ENCODE peak calls at places on chromosomes 2 and 18, in six cellular contexts. One of them, this sample, is unnamed.

GRCh38 chr2:105571445-105571987 is 172.7 kb upstream of the FHL2 start:
- ATAC-seq in HepG2: no peak
- ATAC-seq in A549: no peak
- ATAC-seq in upper lobe of left lung: no peak
- ATAC-seq in GM12878: peak; percentile 63
- ATAC-seq in K562: no peak
- ATAC-seq in this sample: peak; percentile 18

GRCh38 chr2:235804676-235805075 is 310.8 kb downstream of the AGAP1 start:
- ATAC-seq in HepG2: no peak
- ATAC-seq in A549: no peak
- ATAC-seq in upper lobe of left lung: no peak
- ATAC-seq in GM12878: no peak
- ATAC-seq in K562: no peak
- ATAC-seq in this sample: no peak

GRCh38 chr2:170235860-170236638 is 58.1 kb downstream of the MYO3B start:
- ATAC-seq in HepG2: peak; percentile 73
- ATAC-seq in A549: peak; percentile 57
- ATAC-seq in upper lobe of left lung: peak; percentile 46
- ATAC-seq in GM12878: peak; percentile 88
- ATAC-seq in K562: peak; percentile 89
- ATAC-seq in this sample: peak; percentile 50

GRCh38 chr2:166972002-166972401 is 83.7 kb downstream of the XIRP2 start:
- ATAC-seq in HepG2: no peak
- ATAC-seq in A549: no peak
- ATAC-seq in upper lobe of left lung: no peak
- ATAC-seq in GM12878: no peak
- ATAC-seq in K562: no peak
- ATAC-seq in this sample: no peak

GRCh38 chr2:217105733-217106649 is 246.1 kb upstream of the TNP1 start:
- ATAC-seq in HepG2: no peak
- ATAC-seq in A549: peak; percentile 93
- ATAC-seq in upper lobe of left lung: peak; percentile 45
- ATAC-seq in GM12878: no peak
- ATAC-seq in K562: peak; percentile 31
- ATAC-seq in this sample: peak; percentile 39

GRCh38 chr18:77815666-77816338 is 566.2 kb downstream of the GALR1 start:
- ATAC-seq in HepG2: no peak
- ATAC-seq in A549: no peak
- ATAC-seq in upper lobe of left lung: no peak
- ATAC-seq in GM12878: no peak
- ATAC-seq in K562: no peak
- ATAC-seq in this sample: no peak

GRCh38 chr2:204321910-204322765 is 223.1 kb upstream of the PARD3B start:
- ATAC-seq in HepG2: no peak
- ATAC-seq in A549: no peak
- ATAC-seq in upper lobe of left lung: no peak
- ATAC-seq in GM12878: no peak
- ATAC-seq in K562: no peak
- ATAC-seq in this sample: peak; percentile 70

GRCh38 chr2:7116516-7116915 is 199.3 kb downstream of the RNF144A start:
- ATAC-seq in HepG2: no peak
- ATAC-seq in A549: no peak
- ATAC-seq in upper lobe of left lung: no peak
- ATAC-seq in GM12878: no peak
- ATAC-seq in K562: no peak
- ATAC-seq in this sample: no peak

GRCh38 chr2:17539596-17539992 is 902 bp upstream of the VSNL1 start:
- ATAC-seq in HepG2: peak; percentile 42
- ATAC-seq in A549: no peak
- ATAC-seq in upper lobe of left lung: peak; percentile 11
- ATAC-seq in GM12878: no peak
- ATAC-seq in K562: no peak
- ATAC-seq in this sample: no peak

GRCh38 chr2:61421611-61422010 is 49.3 kb downstream of the USP34 start:
- ATAC-seq in HepG2: no peak
- ATAC-seq in A549: no peak
- ATAC-seq in upper lobe of left lung: no peak
- ATAC-seq in GM12878: no peak
- ATAC-seq in K562: peak; percentile 8
- ATAC-seq in this sample: no peak

GRCh38 chr18:22363867-22364463 is 53.8 kb downstream of the CTAGE1 start:
- ATAC-seq in HepG2: no peak
- ATAC-seq in A549: no peak
- ATAC-seq in upper lobe of left lung: no peak
- ATAC-seq in GM12878: no peak
- ATAC-seq in K562: no peak
- ATAC-seq in this sample: no peak

GRCh38 chr2:239518286-239519080 is 117.7 kb upstream of the HDAC4 start:
- ATAC-seq in HepG2: no peak
- ATAC-seq in A549: no peak
- ATAC-seq in upper lobe of left lung: no peak
- ATAC-seq in GM12878: no peak
- ATAC-seq in K562: no peak
- ATAC-seq in this sample: no peak

GRCh38 chr2:43099797-43100196 is 126.6 kb downstream of the ZFP36L2 start:
- ATAC-seq in HepG2: no peak
- ATAC-seq in A549: no peak
- ATAC-seq in upper lobe of left lung: no peak
- ATAC-seq in GM12878: no peak
- ATAC-seq in K562: no peak
- ATAC-seq in this sample: no peak

GRCh38 chr2:43095533-43096295 is 130.7 kb downstream of the ZFP36L2 start:
- ATAC-seq in HepG2: no peak
- ATAC-seq in A549: no peak
- ATAC-seq in upper lobe of left lung: no peak
- ATAC-seq in GM12878: no peak
- ATAC-seq in K562: no peak
- ATAC-seq in this sample: no peak

GRCh38 chr2:43098539-43098938 is 127.9 kb downstream of the ZFP36L2 start:
- ATAC-seq in HepG2: peak; percentile 22
- ATAC-seq in A549: no peak
- ATAC-seq in upper lobe of left lung: no peak
- ATAC-seq in GM12878: no peak
- ATAC-seq in K562: no peak
- ATAC-seq in this sample: no peak

GRCh38 chr2:43098065-43098464 is 128.3 kb downstream of the ZFP36L2 start:
- ATAC-seq in HepG2: peak; percentile 61
- ATAC-seq in A549: no peak
- ATAC-seq in upper lobe of left lung: no peak
- ATAC-seq in GM12878: no peak
- ATAC-seq in K562: no peak
- ATAC-seq in this sample: no peak

DNA sequence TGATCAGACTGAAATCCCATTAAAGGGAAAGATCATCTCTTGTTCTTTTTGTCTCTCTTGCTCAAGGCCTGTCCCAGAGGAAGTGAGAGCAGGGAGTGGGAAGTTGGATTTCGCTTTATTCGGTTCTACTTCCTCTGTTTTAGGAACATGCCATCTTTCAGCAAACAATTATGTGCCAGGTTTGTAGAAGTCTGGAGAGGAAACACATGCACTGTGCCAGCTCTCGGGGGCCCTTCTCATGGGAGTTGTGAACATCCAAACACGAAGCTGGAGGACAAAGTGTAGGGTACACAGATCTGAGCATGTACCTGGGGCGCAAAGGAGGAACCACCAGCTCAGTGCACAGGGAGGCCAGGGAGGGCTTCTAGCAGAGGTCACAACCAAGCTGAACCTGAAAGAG is 128.8 kb downstream of the ZFP36L2 start:
- ATAC-seq in HepG2: peak; percentile 23
- ATAC-seq in A549: no peak
- ATAC-seq in upper lobe of left lung: peak; percentile 62
- ATAC-seq in GM12878: no peak
- ATAC-seq in K562: no peak
- ATAC-seq in this sample: no peak
- H3K27ac ChIP-seq in HepG2: no peak overlapping the region
- H3K27ac ChIP-seq in A549: no peak overlapping the region
- H3K27ac ChIP-seq in upper lobe of left lung: peak overlapping the region; percentile 52
- H3K27ac ChIP-seq in GM12878: no peak overlapping the region
- H3K27ac ChIP-seq in K562: no peak overlapping the region
- H3K27ac ChIP-seq in this sample: no peak overlapping the region

DNA sequence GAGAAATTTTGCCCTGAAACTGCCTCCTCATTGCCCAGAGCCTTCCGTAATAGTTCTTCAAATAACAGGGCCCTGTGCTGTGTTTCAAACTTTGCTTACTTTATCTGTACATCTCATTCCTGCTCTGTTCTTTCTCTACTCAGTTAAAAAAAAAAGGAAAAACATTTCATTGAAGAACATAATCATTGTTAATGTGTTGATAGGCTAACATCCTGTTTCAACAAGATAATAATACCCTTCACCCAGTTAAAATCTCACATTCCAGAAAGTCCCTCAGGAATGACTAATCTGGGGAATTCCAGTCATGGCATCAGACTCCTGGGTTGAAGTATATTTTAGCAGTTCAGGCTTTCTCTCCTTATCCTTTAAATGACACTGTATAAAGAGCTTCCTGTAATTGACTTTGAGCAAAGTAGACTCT is 45.6 kb upstream of the ITGAV start:
- ATAC-seq in HepG2: peak; percentile 91
- ATAC-seq in A549: peak; percentile 93
- ATAC-seq in upper lobe of left lung: peak; percentile 46
- ATAC-seq in GM12878: peak; percentile 30
- ATAC-seq in K562: no peak
- ATAC-seq in this sample: no peak
- TF ChIP-seq EP300 in HepG2: no peak
- TF ChIP-seq EP300 in A549: peak; percentile 38
- TF ChIP-seq EP300 in upper lobe of left lung: no peak
- TF ChIP-seq EP300 in GM12878: no peak
- TF ChIP-seq EP300 in K562: no peak
- TF ChIP-seq EP300 in this sample: no peak

DNA sequence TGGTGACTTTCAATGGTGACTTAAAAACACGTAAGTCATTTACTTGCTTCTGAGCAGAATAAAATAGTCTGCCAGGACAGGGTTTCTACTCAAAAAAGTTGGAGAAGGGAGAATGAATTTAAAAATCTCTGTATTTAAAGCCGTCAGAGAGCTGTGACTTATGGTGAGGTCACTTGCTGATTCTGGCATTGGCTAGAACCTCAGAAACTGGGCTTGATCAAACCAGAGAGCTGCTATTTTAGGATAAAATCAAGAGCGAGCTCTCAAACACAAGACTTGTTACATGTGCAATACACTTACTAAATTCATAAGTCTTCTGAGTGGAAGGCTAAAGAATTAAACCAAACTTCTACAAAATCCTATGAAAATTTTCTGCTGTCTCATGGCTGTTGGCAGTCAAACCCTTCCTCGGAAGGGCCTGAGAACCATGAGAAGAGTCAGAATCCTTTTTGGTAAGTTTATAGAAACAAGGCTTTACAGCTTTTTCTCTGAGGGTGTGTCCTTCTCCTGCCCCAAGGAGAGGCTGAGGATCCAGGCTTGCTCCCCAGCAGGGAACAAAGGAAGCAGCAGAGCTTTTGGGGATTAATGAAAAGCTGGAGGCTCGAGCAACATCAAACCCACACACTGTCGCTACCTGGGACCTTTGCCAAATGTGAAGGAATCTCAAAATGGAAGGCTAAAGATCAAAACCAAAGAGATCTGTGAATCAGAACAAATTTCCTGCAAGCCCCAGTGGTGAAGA is 816.4 kb downstream of the SOCS6 start:
- ATAC-seq in HepG2: no peak
- ATAC-seq in A549: no peak
- ATAC-seq in upper lobe of left lung: peak; percentile 52
- ATAC-seq in GM12878: no peak
- ATAC-seq in K562: no peak
- ATAC-seq in this sample: no peak
- H3K27ac ChIP-seq in HepG2: no peak overlapping the region
- H3K27ac ChIP-seq in A549: no peak overlapping the region
- H3K27ac ChIP-seq in upper lobe of left lung: no peak overlapping the region
- H3K27ac ChIP-seq in GM12878: no peak overlapping the region
- H3K27ac ChIP-seq in K562: no peak overlapping the region
- H3K27ac ChIP-seq in this sample: no peak overlapping the region

DNA sequence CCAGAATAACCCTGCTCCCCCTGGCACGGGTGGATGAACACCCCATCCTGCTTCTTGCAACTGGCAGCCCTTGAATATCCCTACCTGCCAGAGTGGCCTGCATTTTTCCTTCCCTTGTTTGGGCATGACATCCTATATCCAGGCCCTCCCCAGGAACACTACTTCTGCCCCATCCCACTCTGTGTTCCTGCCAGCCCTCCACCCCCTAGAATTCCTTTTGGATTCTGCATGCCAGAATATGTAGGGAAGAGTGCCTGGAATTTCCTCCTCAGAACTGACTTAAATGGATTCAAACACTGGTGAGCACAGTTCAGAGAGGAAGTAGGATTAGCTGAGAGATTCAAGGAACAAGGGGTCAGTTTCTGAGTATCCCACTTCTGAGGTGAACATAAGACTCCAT is 123.5 kb upstream of the PELI1 start:
- ATAC-seq in HepG2: no peak
- ATAC-seq in A549: no peak
- ATAC-seq in upper lobe of left lung: no peak
- ATAC-seq in GM12878: no peak
- ATAC-seq in K562: no peak
- ATAC-seq in this sample: peak; percentile 34
- TF ChIP-seq EP300 in HepG2: no peak
- TF ChIP-seq EP300 in A549: no peak
- TF ChIP-seq EP300 in upper lobe of left lung: no peak
- TF ChIP-seq EP300 in GM12878: no peak
- TF ChIP-seq EP300 in K562: no peak
- TF ChIP-seq EP300 in this sample: no peak

GRCh38 chr18:51236225-51236624 is 38.7 kb upstream of the MEX3C start:
- ATAC-seq in HepG2: peak; percentile 95
- ATAC-seq in A549: peak; percentile 93
- ATAC-seq in upper lobe of left lung: no peak
- ATAC-seq in GM12878: peak; percentile 39
- ATAC-seq in K562: peak; percentile 87
- ATAC-seq in this sample: no peak
- H3K27ac ChIP-seq in HepG2: no peak overlapping the region
- H3K27ac ChIP-seq in A549: peak overlapping the region; percentile 54
- H3K27ac ChIP-seq in upper lobe of left lung: no peak overlapping the region
- H3K27ac ChIP-seq in GM12878: no peak overlapping the region
- H3K27ac ChIP-seq in K562: no peak overlapping the region
- H3K27ac ChIP-seq in this sample: no peak overlapping the region

DNA sequence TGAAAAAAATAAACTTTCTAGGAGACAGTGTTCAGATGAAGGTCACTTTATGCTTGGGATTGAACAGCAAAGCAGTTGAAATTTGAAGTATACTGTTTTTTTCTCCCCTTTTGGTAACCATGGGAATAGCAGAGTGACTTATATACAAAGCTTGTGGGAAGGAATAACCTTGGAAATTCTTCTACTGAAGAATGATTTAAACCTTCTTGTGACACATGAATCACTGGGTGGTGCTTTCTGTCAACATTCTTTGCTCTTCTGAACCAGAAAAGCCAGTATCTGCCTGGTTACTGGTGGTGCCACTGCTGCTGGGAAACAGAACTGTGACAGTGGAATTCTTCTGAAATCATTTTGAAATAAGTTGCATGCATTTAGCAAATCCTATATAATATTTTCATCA is 39.4 kb upstream of the RND3 start:
- ATAC-seq in HepG2: no peak
- ATAC-seq in A549: peak; percentile 92
- ATAC-seq in upper lobe of left lung: peak; percentile 56
- ATAC-seq in GM12878: no peak
- ATAC-seq in K562: no peak
- ATAC-seq in this sample: no peak
- TF ChIP-seq EP300 in HepG2: no peak
- TF ChIP-seq EP300 in A549: peak; percentile 83
- TF ChIP-seq EP300 in upper lobe of left lung: no peak
- TF ChIP-seq EP300 in GM12878: no peak
- TF ChIP-seq EP300 in K562: no peak
- TF ChIP-seq EP300 in this sample: no peak

GRCh38 chr2:144201126-144201525 is 318.8 kb downstream of the ZEB2 start:
- ATAC-seq in HepG2: no peak
- ATAC-seq in A549: no peak
- ATAC-seq in upper lobe of left lung: no peak
- ATAC-seq in GM12878: no peak
- ATAC-seq in K562: no peak
- ATAC-seq in this sample: no peak
- H3K27ac ChIP-seq in HepG2: no peak overlapping the region
- H3K27ac ChIP-seq in A549: no peak overlapping the region
- H3K27ac ChIP-seq in upper lobe of left lung: no peak overlapping the region
- H3K27ac ChIP-seq in GM12878: no peak overlapping the region
- H3K27ac ChIP-seq in K562: no peak overlapping the region
- H3K27ac ChIP-seq in this sample: no peak overlapping the region

This sample was measured in gastroesophageal sphincter.